ENCODE peak calls at places on chromosomes 11 and 22, in nine cellular contexts. W is cardiac muscle cell, H is BE2C, S is ascending aorta, Y is colonic mucosa, E is right atrium auricular region, D is spleen, G is sigmoid colon, X is fibroblast of lung. R is an unnamed sample.

GRCh38 chr11:36622431-36623136 is 24.5 kb upstream of the RAG2 start:
- DNase-seq in W (peak; percentile 49), H (peak; percentile 30), S (no peak), Y (no peak), E (no peak), D (no peak), G (no peak), X (peak; percentile 60), R (no peak)

GRCh38 chr11:2542406-2542805 is 97.6 kb downstream of the KCNQ1 start:
- DNase-seq in W (no peak), H (no peak), S (peak; percentile 24), Y (no peak), E (no peak), D (peak; percentile 46), G (peak; percentile 46), X (no peak), R (peak; percentile 45)

GRCh38 chr22:44916281-44917231 is 93.2 kb downstream of the PHF21B start:
- DNase-seq in W (no peak), H (no peak), S (no peak), Y (no peak), E (no peak), D (peak; percentile 60), G (peak; percentile 53), X (no peak), R (peak; percentile 54)

GRCh38 chr11:69312418-69313399 is 18.8 kb downstream of the MYEOV start:
- DNase-seq in W (peak; percentile 77), H (no peak), S (peak; percentile 69), Y (no peak), E (no peak), D (no peak), G (peak; percentile 62), X (peak; percentile 31), R (peak; percentile 60)

GRCh38 chr11:131099013-131099412 is 182.7 kb upstream of the SNX19 start:
- DNase-seq in W (no peak), H (no peak), S (no peak), Y (no peak), E (no peak), D (no peak), G (no peak), X (peak; percentile 61), R (no peak)

GRCh38 chr22:21682385-21683175 is 16.8 kb downstream of the PPIL2 start:
- DNase-seq in W (no peak), H (no peak), S (no peak), Y (no peak), E (no peak), D (no peak), G (no peak), X (no peak), R (no peak)

GRCh38 chr22:17828502-17829080 is 54.3 kb upstream of the BID start:
- DNase-seq in W (no peak), H (no peak), S (no peak), Y (no peak), E (no peak), D (no peak), G (no peak), X (no peak), R (no peak)

GRCh38 chr22:32723632-32724031 is 77.9 kb upstream of the TIMP3 start:
- DNase-seq in W (peak; percentile 95), H (no peak), S (peak; percentile 70), Y (peak; percentile 46), E (peak; percentile 70), D (peak; percentile 88), G (peak; percentile 85), X (peak; percentile 97), R (peak; percentile 89)

GRCh38 chr22:37331811-37332536 is 49.7 kb downstream of the CYTH4 start:
- DNase-seq in W (no peak), H (no peak), S (no peak), Y (no peak), E (no peak), D (no peak), G (no peak), X (no peak), R (no peak)

GRCh38 chr11:95545116-95545875 is 244.3 kb downstream of the FAM76B start:
- DNase-seq in W (no peak), H (peak; percentile 14), S (no peak), Y (no peak), E (no peak), D (no peak), G (no peak), X (no peak), R (no peak)
- TF ChIP-seq CTCF in W (no peak), H (peak; percentile 42), S (no peak), Y (no peak), E (peak; percentile 19), D (no peak), G (no peak), X (no peak), R (no peak)

DNA sequence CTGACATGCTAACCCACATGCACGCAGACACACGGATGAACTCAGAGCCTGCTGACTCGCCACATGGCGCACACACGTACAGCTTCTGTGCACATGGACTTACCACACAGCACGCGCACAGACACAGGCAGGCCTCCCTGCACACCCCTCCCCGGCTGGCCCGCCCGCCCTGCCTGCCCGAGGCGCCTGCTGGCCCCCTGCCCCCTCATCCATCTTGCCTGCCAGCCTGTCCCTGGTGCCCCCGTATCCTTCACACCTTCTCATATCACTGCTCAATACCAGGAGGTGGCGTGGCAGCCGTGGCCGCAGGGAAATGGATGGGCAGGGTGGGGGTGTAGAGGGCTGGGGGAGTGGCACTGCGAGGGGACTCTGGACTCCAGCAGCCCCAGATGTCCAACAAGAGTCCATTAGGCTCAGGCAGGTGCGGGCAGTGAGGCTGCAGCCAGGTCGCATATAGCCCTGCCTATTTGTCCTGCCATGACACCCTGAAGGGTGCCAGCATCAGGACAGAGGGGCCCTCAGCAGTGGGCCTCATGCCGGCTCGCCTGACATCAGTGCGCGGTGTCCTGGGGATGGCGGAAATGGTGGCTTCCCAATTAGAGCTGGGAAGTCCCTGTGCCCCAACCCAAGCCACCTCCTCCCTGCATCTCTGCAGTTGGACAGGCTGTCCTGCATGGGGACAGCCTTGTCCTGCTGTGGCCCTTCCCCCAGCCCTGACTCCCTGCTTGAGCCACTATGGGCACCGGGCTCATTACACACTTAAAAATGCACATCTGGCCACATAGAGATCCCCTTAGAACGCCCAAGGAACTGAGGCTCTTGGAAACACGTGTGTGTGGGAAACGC is 2.0 kb upstream of the TBX10 start:
- DNase-seq in W (no peak), H (no peak), S (no peak), Y (peak; percentile 15), E (no peak), D (no peak), G (peak; percentile 44), X (no peak), R (peak; percentile 56)
- H3K9me3 ChIP-seq in W (no peaks in the 10 kb centered on the region), H (no peaks in the 10 kb centered on the region), S (no peaks in the 10 kb centered on the region), Y (no peaks in the 10 kb centered on the region), E (no peaks in the 10 kb centered on the region), D (peaks cover 6% of the 10 kb centered on the region), G (no peaks in the 10 kb centered on the region), X (no peaks in the 10 kb centered on the region), R (no peaks in the 10 kb centered on the region)

GRCh38 chr11:130068546-130068985 is 1.1 kb upstream of the APLP2 start:
- DNase-seq in W (no peak), H (no peak), S (peak; percentile 79), Y (no peak), E (no peak), D (no peak), G (no peak), X (no peak), R (no peak)
- TF ChIP-seq CTCF in W (no peak), H (no peak), S (no peak), Y (no peak), E (no peak), D (no peak), G (peak; percentile 8), X (no peak), R (no peak)

DNA sequence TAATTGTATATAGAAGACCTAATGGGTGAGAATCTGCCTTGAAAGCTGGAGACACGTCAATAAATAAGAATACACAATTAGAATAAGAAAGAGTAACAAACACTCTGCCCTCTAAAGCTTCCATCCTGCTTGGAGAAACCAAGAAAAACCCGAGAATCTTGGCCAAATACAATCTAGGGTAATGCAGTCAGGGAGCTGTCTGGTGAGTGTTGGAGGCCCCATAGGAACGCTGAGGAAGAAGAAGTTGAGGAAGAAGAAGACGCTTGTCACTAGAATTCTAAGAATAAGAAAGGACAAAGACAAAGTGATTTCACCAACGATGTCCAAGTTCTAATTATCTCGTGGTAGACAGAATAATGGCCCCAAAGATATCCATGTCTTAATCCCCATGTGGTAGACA is 4485.9 kb upstream of the OR11H1 start:
- DNase-seq in W (no peak), H (no peak), S (no peak), Y (no peak), E (peak; percentile 58), D (no peak), G (no peak), X (no peak), R (no peak)
- H3K9me3 ChIP-seq in W (peaks cover 9% of the 10 kb centered on the region), H (no peaks in the 10 kb centered on the region), S (peaks cover 43% of the 10 kb centered on the region), Y (peaks cover 5% of the 10 kb centered on the region), E (peaks cover 30% of the 10 kb centered on the region), D (peaks cover 64% of the 10 kb centered on the region), G (peaks cover 16% of the 10 kb centered on the region), X (peaks cover 2% of the 10 kb centered on the region), R (peaks cover 13% of the 10 kb centered on the region)

GRCh38 chr11:119100960-119101349 is 698 bp downstream of the DPAGT1 start:
- DNase-seq in W (no peak), H (no peak), S (no peak), Y (no peak), E (no peak), D (peak; percentile 75), G (no peak), X (no peak), R (no peak)

GRCh38 chr11:119099707-119100106 is 1.9 kb downstream of the DPAGT1 start:
- DNase-seq in W (no peak), H (no peak), S (no peak), Y (no peak), E (no peak), D (no peak), G (no peak), X (no peak), R (no peak)

GRCh38 chr11:119101759-119102423 is at the start of gene DPAGT1:
- DNase-seq in W (peak; percentile 99), H (peak; percentile 93), S (peak; percentile 97), Y (peak; percentile 94), E (peak; percentile 97), D (peak; percentile 94), G (peak; percentile 97), X (peak; percentile 98), R (peak; percentile 91)

GRCh38 chr11:119100246-119100959 is 1.2 kb downstream of the DPAGT1 start:
- DNase-seq in W (peak; percentile 61), H (peak; percentile 41), S (no peak), Y (no peak), E (no peak), D (peak; percentile 67), G (no peak), X (peak; percentile 46), R (no peak)

DNA sequence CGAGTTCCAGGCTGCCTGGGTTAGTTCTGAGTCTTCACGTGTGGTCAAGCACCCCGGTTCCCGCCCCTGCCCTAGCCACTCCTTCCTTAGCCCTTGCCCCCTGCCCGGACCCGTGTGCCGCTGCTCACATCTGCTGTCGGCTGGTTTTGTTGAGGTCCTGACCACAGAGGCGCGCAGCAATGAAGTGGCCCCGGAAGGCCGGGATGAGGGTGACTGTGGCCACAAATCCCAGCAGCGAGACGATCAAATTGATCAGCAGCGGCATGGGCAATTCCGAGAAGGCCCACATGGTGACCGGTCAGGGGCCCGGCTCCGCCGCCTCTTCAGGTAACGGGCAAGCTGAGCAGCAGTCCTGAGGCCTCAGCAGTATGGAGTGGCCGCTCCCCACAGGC is 290 bp downstream of the DPAGT1 start:
- DNase-seq in W (no peak), H (no peak), S (no peak), Y (peak; percentile 54), E (no peak), D (no peak), G (no peak), X (no peak), R (no peak)
- TF ChIP-seq CTCF in W (no peak), H (no peak), S (no peak), Y (no peak), E (no peak), D (no peak), G (peak; percentile 14), X (no peak), R (peak; percentile 13)